ENCODE peak calls at places on chromosomes 13 and 19, in seven cellular contexts. H is astrocyte of the hippocampus, Z is B cell, O is H9, C is neural progenitor cell, T is mucosa of gallbladder, Q is GM04504. W is an unnamed sample.

GRCh38 chr19:16328824-16329482 is 4.3 kb downstream of the KLF2 start:
- DNase-seq in H (no peak), Z (peak; percentile 48), O (no peak), C (no peak), T (no peak), Q (no peak), W (no peak)

GRCh38 chr19:40735003-40735771 is 15.1 kb downstream of the ACTMAP start:
- DNase-seq in H (no peak), Z (no peak), O (no peak), C (no peak), T (no peak), Q (no peak), W (no peak)

GRCh38 chr19:13189600-13189999 is 39.4 kb downstream of the IER2 start:
- DNase-seq in H (no peak), Z (peak; percentile 18), O (no peak), C (no peak), T (no peak), Q (no peak), W (peak; percentile 23)

GRCh38 chr19:53868091-53868891 is 608 bp downstream of the MYADM start:
- DNase-seq in H (peak; percentile 79), Z (peak; percentile 56), O (peak; percentile 66), C (peak; percentile 73), T (no peak), Q (no peak), W (peak; percentile 69)

GRCh38 chr13:103229674-103230073 is 163.5 kb upstream of the SLC10A2 start:
- DNase-seq in H (no peak), Z (no peak), O (no peak), C (no peak), T (no peak), Q (no peak), W (no peak)

GRCh38 chr13:27662738-27663470 is 41.2 kb downstream of the POLR1D start:
- DNase-seq in H (no peak), Z (no peak), O (no peak), C (no peak), T (no peak), Q (no peak), W (no peak)

GRCh38 chr19:30111051-30111450 is 169.0 kb downstream of the URI1 start:
- DNase-seq in H (no peak), Z (no peak), O (no peak), C (no peak), T (no peak), Q (no peak), W (no peak)

GRCh38 chr13:23547000-23547590 is 23.1 kb upstream of the TNFRSF19 start:
- DNase-seq in H (peak; percentile 69), Z (no peak), O (peak; percentile 51), C (peak; percentile 40), T (no peak), Q (no peak), W (peak; percentile 20)

GRCh38 chr13:40943073-40943472 is 76.0 kb downstream of the ELF1 start:
- DNase-seq in H (no peak), Z (no peak), O (no peak), C (no peak), T (no peak), Q (no peak), W (no peak)

GRCh38 chr19:54096642-54097106 is 3.9 kb downstream of the OSCAR start:
- DNase-seq in H (peak; percentile 14), Z (no peak), O (peak; percentile 65), C (peak; percentile 23), T (peak; percentile 23), Q (peak; percentile 7), W (peak; percentile 52)

GRCh38 chr13:66888698-66889097 is 341.4 kb downstream of the PCDH9 start:
- DNase-seq in H (no peak), Z (no peak), O (no peak), C (no peak), T (no peak), Q (no peak), W (peak; percentile 16)

GRCh38 chr13:26502826-26503225 is 54.7 kb upstream of the WASF3 start:
- DNase-seq in H (peak; percentile 12), Z (no peak), O (peak; percentile 43), C (peak; percentile 40), T (no peak), Q (peak; percentile 86), W (peak; percentile 80)

GRCh38 chr13:74258951-74259350 is 124.7 kb upstream of the KLF12 start:
- DNase-seq in H (no peak), Z (no peak), O (no peak), C (no peak), T (no peak), Q (no peak), W (no peak)

GRCh38 chr13:44380404-44381165 is 7.0 kb downstream of the SERP2 start:
- DNase-seq in H (no peak), Z (no peak), O (no peak), C (no peak), T (no peak), Q (no peak), W (no peak)

GRCh38 chr13:110726726-110727125 is 13.2 kb downstream of the ING1 start:
- DNase-seq in H (no peak), Z (peak; percentile 30), O (no peak), C (no peak), T (no peak), Q (no peak), W (no peak)

GRCh38 chr13:33740134-33740538 is 77.8 kb upstream of the RFC3 start:
- DNase-seq in H (peak; percentile 53), Z (no peak), O (no peak), C (no peak), T (no peak), Q (peak; percentile 41), W (peak; percentile 84)

GRCh38 chr19:18999896-19000620 is 33.3 kb downstream of the SUGP2 start:
- DNase-seq in H (peak; percentile 39), Z (no peak), O (no peak), C (peak; percentile 33), T (no peak), Q (no peak), W (peak; percentile 33)

GRCh38 chr19:40744554-40745401 is 5.5 kb downstream of the ACTMAP start:
- DNase-seq in H (no peak), Z (no peak), O (peak; percentile 78), C (peak; percentile 34), T (no peak), Q (no peak), W (peak; percentile 27)

GRCh38 chr13:84641491-84641890 is 759.2 kb upstream of the SLITRK1 start:
- DNase-seq in H (peak; percentile 51), Z (no peak), O (no peak), C (no peak), T (no peak), Q (no peak), W (peak; percentile 26)

GRCh38 chr13:83672611-83673010 is 209.7 kb downstream of the SLITRK1 start:
- DNase-seq in H (no peak), Z (no peak), O (no peak), C (no peak), T (no peak), Q (no peak), W (no peak)